ENCODE peak calls at places on chromosomes 11 and 22, in seven cellular contexts. I, C, W, B, H, K and R are unnamed samples.

GRCh38 chr22:47625013-47625385 is 862.5 kb downstream of the TBC1D22A start:
- DNase-seq in H (no peak), W (no peak), B (peak; percentile 53), K (no peak), I (peak; percentile 58), C (no peak), R (no peak)

GRCh38 chr11:662689-663274 is 25.7 kb downstream of the DRD4 start:
- DNase-seq in C (no peak), H (peak; percentile 72), B (no peak), K (peak; percentile 59), W (peak; percentile 87), I (peak; percentile 86), R (peak; percentile 20)

GRCh38 chr11:70068950-70069349 is 9.2 kb upstream of the ANO1 start:
- DNase-seq in I (no peak), H (no peak), B (peak; percentile 32), W (peak; percentile 41), K (no peak), C (no peak), R (no peak)

GRCh38 chr11:119337581-119338317 is 2.9 kb downstream of the C1QTNF5 start:
- DNase-seq in I (peak; percentile 64), W (peak; percentile 66), H (peak; percentile 48), K (no peak), B (no peak), C (no peak), R (peak; percentile 29)

GRCh38 chr11:32890843-32891656 is 1.6 kb upstream of the QSER1 start:
- DNase-seq in H (no peak), K (peak; percentile 11), B (no peak), C (no peak), W (no peak), I (no peak), R (no peak)

GRCh38 chr11:57458410-57459111 is 1.8 kb upstream of the RTN4RL2 start:
- DNase-seq in K (no peak), B (no peak), H (peak; percentile 30), I (peak; percentile 82), W (peak; percentile 82), C (no peak), R (no peak)

GRCh38 chr22:19871023-19871844 is 16.6 kb upstream of the GNB1L start:
- DNase-seq in B (no peak), K (no peak), H (no peak), C (no peak), W (peak; percentile 59), I (peak; percentile 64), R (no peak)

GRCh38 chr22:45120931-45121330 is 42.8 kb upstream of the NUP50 start:
- DNase-seq in H (peak; percentile 56), K (peak; percentile 11), I (no peak), B (no peak), C (no peak), W (no peak), R (no peak)

GRCh38 chr11:119782673-119783072 is 53.7 kb upstream of the NECTIN1 start:
- DNase-seq in W (peak; percentile 31), C (no peak), K (no peak), I (peak; percentile 30), H (peak; percentile 24), B (no peak), R (no peak)

GRCh38 chr11:63273685-63274084 is 30.3 kb upstream of the SLC22A25 start:
- DNase-seq in I (no peak), W (no peak), H (no peak), B (no peak), K (no peak), C (no peak), R (no peak)

GRCh38 chr11:128530119-128531091 is 57.0 kb downstream of the ETS1 start:
- DNase-seq in K (peak; percentile 88), C (peak; percentile 90), H (peak; percentile 99), I (no peak), W (no peak), B (no peak), R (peak; percentile 92)

GRCh38 chr22:46515208-46516111 is 22.0 kb downstream of the CELSR1 start:
- DNase-seq in C (no peak), K (peak; percentile 74), I (no peak), H (no peak), B (no peak), W (no peak), R (no peak)

GRCh38 chr11:83087035-83087434 is 15.3 kb upstream of the RAB30 start:
- DNase-seq in W (no peak), C (no peak), I (no peak), H (peak; percentile 28), K (peak; percentile 37), B (no peak), R (no peak)

GRCh38 chr11:11742486-11742885 is 99.3 kb upstream of the USP47 start:
- DNase-seq in C (no peak), H (no peak), W (no peak), B (no peak), I (no peak), K (no peak), R (no peak)

GRCh38 chr11:130197386-130198035 is 37.9 kb downstream of the ST14 start:
- DNase-seq in I (no peak), B (no peak), H (peak; percentile 52), C (no peak), K (peak; percentile 75), W (no peak), R (no peak)

GRCh38 chr11:66891849-66892660 is 35.2 kb downstream of the LRFN4 start:
- DNase-seq in I (no peak), K (peak; percentile 98), B (peak; percentile 71), W (no peak), H (peak; percentile 99), C (peak; percentile 82), R (peak; percentile 93)

GRCh38 chr11:40819230-40819629 is 640.2 kb downstream of the LRRC4C start:
- DNase-seq in W (no peak), C (no peak), K (no peak), B (no peak), H (no peak), I (no peak), R (no peak)

GRCh38 chr11:8017894-8018741 is 31.0 kb downstream of the EIF3F start:
- DNase-seq in I (no peak), K (no peak), H (peak; percentile 38), W (no peak), C (no peak), B (no peak), R (no peak)

GRCh38 chr22:32544953-32545558 is 70.4 kb downstream of the FBXO7 start:
- DNase-seq in K (no peak), B (no peak), I (no peak), C (peak; percentile 31), H (no peak), W (peak; percentile 35), R (no peak)

GRCh38 chr11:126965331-126965730 is 35.2 kb downstream of the KIRREL3 start:
- DNase-seq in K (no peak), H (no peak), C (no peak), W (no peak), B (no peak), I (no peak), R (no peak)
- TF ChIP-seq CTCF in K (no peak), H (no peak), C (no peak), W (no peak), B (no peak), I (no peak), R (no peak)

GRCh38 chr11:73384871-73385692 is 8.9 kb downstream of the RELT start:
- DNase-seq in B (peak; percentile 70), H (no peak), I (peak; percentile 81), K (no peak), W (peak; percentile 97), C (no peak), R (no peak)
- H3K4me3 ChIP-seq in B (no peak overlapping the region), H (no peak overlapping the region), I (no peak overlapping the region), K (no peak overlapping the region), W (no peak overlapping the region), C (no peak overlapping the region), R (no peak overlapping the region)

GRCh38 chr11:61617515-61617914 is 36.6 kb upstream of the SYT7 start:
- DNase-seq in H (peak; percentile 73), K (no peak), W (no peak), B (no peak), I (no peak), C (no peak), R (no peak)
- TF ChIP-seq CTCF in H (peak; percentile 32), K (no peak), W (no peak), B (no peak), I (no peak), C (peak; percentile 7), R (peak; percentile 7)

DNA sequence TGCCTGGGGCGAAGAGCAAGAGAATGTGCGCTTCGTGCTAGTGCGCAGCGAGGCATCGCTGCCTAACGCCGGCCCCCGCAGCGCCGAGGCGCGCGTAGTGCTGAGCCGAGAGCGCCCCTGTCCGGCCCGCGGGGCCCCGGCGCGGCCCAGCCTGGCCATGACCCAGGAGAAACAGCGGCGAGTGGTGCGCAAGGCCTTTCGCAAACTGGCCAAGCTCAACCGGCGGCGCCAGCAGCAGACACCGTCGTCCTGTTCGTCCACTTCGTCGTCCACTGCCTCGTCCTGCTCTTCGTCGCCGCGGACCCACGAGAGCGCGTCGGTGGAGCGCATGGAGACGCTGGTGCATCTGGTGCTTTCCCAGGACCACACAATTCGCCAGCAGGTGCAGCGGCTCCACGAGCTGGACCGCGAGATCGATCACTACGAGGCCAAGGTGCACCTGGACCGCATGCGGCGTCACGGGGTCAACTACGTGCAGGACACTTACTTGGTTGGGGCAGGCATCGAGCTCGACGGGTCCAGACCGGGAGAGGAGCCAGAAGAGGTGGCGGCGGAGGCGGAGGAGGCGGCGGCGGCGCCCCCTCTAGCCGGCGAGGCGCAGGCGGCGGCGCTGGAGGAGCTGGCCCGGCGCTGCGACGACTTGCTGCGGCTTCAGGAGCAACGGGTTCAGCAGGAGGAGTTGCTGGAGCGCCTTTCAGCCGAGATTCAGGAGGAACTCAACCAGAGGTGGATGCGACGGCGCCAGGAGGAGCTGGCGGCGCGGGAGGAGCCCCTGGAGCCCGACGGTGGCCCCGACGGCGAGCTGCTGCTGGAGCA is 1.0 kb downstream of the RASSF10 start:
- DNase-seq in B (no peak), H (peak; percentile 21), I (peak; percentile 79), C (no peak), K (peak; percentile 66), W (no peak), R (no peak)
- H3K4me3 ChIP-seq in B (peak overlapping the region; percentile 33), H (no peak overlapping the region), I (peak overlapping the region; percentile 55), C (no peak overlapping the region), K (peak overlapping the region; percentile 62), W (peak overlapping the region; percentile 13), R (no peak overlapping the region)

GRCh38 chr11:22927793-22928192 is 67.5 kb upstream of the CCDC179 start:
- DNase-seq in C (no peak), W (no peak), B (no peak), H (no peak), K (no peak), I (no peak), R (no peak)

GRCh38 chr11:22923561-22923960 is 63.3 kb upstream of the CCDC179 start:
- DNase-seq in K (no peak), C (no peak), I (no peak), H (no peak), B (no peak), W (no peak), R (no peak)

GRCh38 chr11:22926341-22926740 is 66.1 kb upstream of the CCDC179 start:
- DNase-seq in H (no peak), K (no peak), W (no peak), B (no peak), C (no peak), I (no peak), R (no peak)

GRCh38 chr11:22930816-22931594 is 70.7 kb upstream of the CCDC179 start:
- DNase-seq in B (no peak), H (no peak), I (no peak), C (no peak), W (no peak), K (no peak), R (no peak)

GRCh38 chr11:22928207-22928917 is 68.1 kb upstream of the CCDC179 start:
- DNase-seq in C (no peak), H (no peak), K (peak; percentile 6), B (no peak), I (no peak), W (no peak), R (no peak)
- TF ChIP-seq CTCF in C (no peak), H (peak; percentile 6), K (peak; percentile 26), B (no peak), I (no peak), W (no peak), R (no peak)